ENCODE peak calls at places on chromosome 13, in eight cellular contexts. X is AG04450, I is aorta, F is heart left ventricle, L is fibroblast of the aortic adventitia, H is neuronal stem cell, C is OCI-LY7, Y is skeletal muscle cell. T is an unnamed sample.

GRCh38 chr13:47211106-47211505 is 314.3 kb upstream of the HTR2A start:
- DNase-seq in X (no peak), I (no peak), F (no peak), L (no peak), H (no peak), C (no peak), Y (no peak), T (no peak)

GRCh38 chr13:34076943-34077703 is 259.2 kb downstream of the RFC3 start:
- DNase-seq in X (no peak), I (no peak), F (no peak), L (peak), H (no peak), C (peak), Y (no peak), T (no peak)

GRCh38 chr13:74836628-74837027 is 645.3 kb downstream of the TBC1D4 start:
- DNase-seq in X (no peak), I (no peak), F (no peak), L (no peak), H (no peak), C (no peak), Y (no peak), T (no peak)

GRCh38 chr13:40344270-40345148 is 321.9 kb downstream of the FOXO1 start:
- DNase-seq in X (no peak), I (no peak), F (no peak), L (peak), H (no peak), C (peak), Y (no peak), T (no peak)

GRCh38 chr13:111319521-111319920 is 921 bp upstream of the TEX29 start:
- DNase-seq in X (no peak), I (no peak), F (no peak), L (no peak), H (no peak), C (no peak), Y (no peak), T (no peak)

GRCh38 chr13:51974485-51974884 is 36.8 kb downstream of the ATP7B start:
- DNase-seq in X (no peak), I (no peak), F (no peak), L (no peak), H (no peak), C (no peak), Y (no peak), T (no peak)

GRCh38 chr13:107608736-107609135 is 606.6 kb downstream of the LIG4 start:
- DNase-seq in X (no peak), I (no peak), F (no peak), L (no peak), H (no peak), C (no peak), Y (no peak), T (no peak)

GRCh38 chr13:23578411-23579071 is 8.3 kb downstream of the TNFRSF19 start:
- DNase-seq in X (peak), I (peak), F (peak), L (peak), H (no peak), C (peak), Y (peak), T (peak)

GRCh38 chr13:35797244-35797643 is 320.8 kb upstream of the MAB21L1 start:
- DNase-seq in X (no peak), I (no peak), F (no peak), L (no peak), H (no peak), C (no peak), Y (no peak), T (no peak)

GRCh38 chr13:41061914-41062837 is 867 bp downstream of the WBP4 start:
- DNase-seq in X (no peak), I (no peak), F (no peak), L (peak), H (no peak), C (no peak), Y (no peak), T (no peak)

GRCh38 chr13:39815345-39816111 is 160.1 kb downstream of the COG6 start:
- DNase-seq in X (no peak), I (no peak), F (no peak), L (peak), H (no peak), C (no peak), Y (no peak), T (no peak)

GRCh38 chr13:90696656-90697055 is 650.8 kb upstream of the MIR17HG start:
- DNase-seq in X (no peak), I (no peak), F (no peak), L (no peak), H (no peak), C (no peak), Y (no peak), T (no peak)

GRCh38 chr13:40974460-40975407 is 44.4 kb downstream of the ELF1 start:
- DNase-seq in X (no peak), I (no peak), F (no peak), L (peak), H (peak), C (peak), Y (no peak), T (no peak)

GRCh38 chr13:100887729-100888151 is 213.1 kb upstream of the TMTC4 start:
- DNase-seq in X (no peak), I (no peak), F (no peak), L (peak), H (no peak), C (no peak), Y (peak), T (no peak)

GRCh38 chr13:110430391-110431338 is 123.6 kb downstream of the COL4A2 start:
- DNase-seq in X (no peak), I (no peak), F (no peak), L (no peak), H (no peak), C (no peak), Y (no peak), T (no peak)

GRCh38 chr13:107374038-107374437 is 806.1 kb upstream of the ARGLU1 start:
- DNase-seq in X (no peak), I (no peak), F (no peak), L (no peak), H (no peak), C (no peak), Y (no peak), T (no peak)

GRCh38 chr13:106610511-106610910 is 42.6 kb upstream of the ARGLU1 start:
- DNase-seq in X (peak), I (no peak), F (no peak), L (peak), H (no peak), C (no peak), Y (peak), T (no peak)

GRCh38 chr13:80132741-80133601 is 208.0 kb downstream of the SPRY2 start:
- DNase-seq in X (no peak), I (no peak), F (no peak), L (peak), H (no peak), C (no peak), Y (peak), T (peak)

GRCh38 chr13:65063753-65064152 is 2166.4 kb downstream of the PCDH9 start:
- DNase-seq in X (peak), I (no peak), F (no peak), L (peak), H (no peak), C (no peak), Y (peak), T (no peak)

GRCh38 chr13:113448545-113448884 is 4.8 kb downstream of the ADPRHL1 start:
- DNase-seq in X (no peak), I (no peak), F (no peak), L (no peak), H (no peak), C (peak), Y (no peak), T (no peak)

GRCh38 chr13:112171570-112171965 is 104.6 kb downstream of the SOX1 start:
- DNase-seq in X (no peak), I (peak), F (no peak), L (no peak), H (no peak), C (no peak), Y (no peak), T (peak)

GRCh38 chr13:97327071-97327470 is 104.9 kb downstream of the MBNL2 start:
- DNase-seq in X (no peak), I (no peak), F (no peak), L (no peak), H (no peak), C (no peak), Y (no peak), T (no peak)

GRCh38 chr13:25132984-25133383 is 37.0 kb downstream of the PABPC3 start:
- DNase-seq in X (no peak), I (no peak), F (no peak), L (no peak), H (no peak), C (no peak), Y (no peak), T (no peak)

GRCh38 chr13:30679483-30680330 is 55.6 kb upstream of the ALOX5AP start:
- DNase-seq in X (no peak), I (no peak), F (no peak), L (peak), H (no peak), C (peak), Y (no peak), T (no peak)

GRCh38 chr13:65926750-65927171 is 1303.4 kb downstream of the PCDH9 start:
- DNase-seq in X (no peak), I (peak), F (peak), L (no peak), H (no peak), C (peak), Y (no peak), T (no peak)

GRCh38 chr13:99013951-99014350 is 36.1 kb upstream of the DOCK9 start:
- DNase-seq in X (no peak), I (no peak), F (no peak), L (no peak), H (no peak), C (no peak), Y (no peak), T (no peak)
- H3K4me3 ChIP-seq in X (no peak), I (no peak), F (no peak), L (no peak), H (no peak), C (no peak), Y (no peak), T (no peak)

GRCh38 chr13:48235814-48236135 is 2.8 kb downstream of the ITM2B start:
- DNase-seq in X (no peak), I (no peak), F (no peak), L (peak), H (no peak), C (no peak), Y (no peak), T (no peak)
- H3K4me3 ChIP-seq in X (no peak), I (peak), F (peak), L (peak), H (no peak), C (no peak), Y (no peak), T (peak)

DNA sequence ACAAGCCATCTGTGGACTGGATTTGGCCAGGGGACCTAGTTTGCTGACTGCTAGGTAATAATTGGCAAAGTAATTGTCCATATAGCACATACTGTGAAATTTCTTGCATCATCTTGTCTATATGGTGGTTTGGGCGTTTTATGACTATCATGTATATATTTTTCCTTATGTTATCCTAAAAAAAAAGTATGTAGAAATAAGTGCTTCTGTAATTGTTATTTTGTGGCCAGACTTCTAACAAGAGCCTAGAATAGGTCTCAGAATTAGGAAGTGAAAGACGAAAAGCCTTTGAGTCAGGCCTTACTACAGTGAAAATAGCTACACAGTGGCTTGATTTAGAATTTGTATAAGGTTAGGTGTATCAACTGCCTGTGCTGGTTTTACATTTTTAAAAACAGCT is 4.2 kb downstream of the FNDC3A start:
- DNase-seq in X (no peak), I (no peak), F (no peak), L (no peak), H (no peak), C (peak), Y (no peak), T (no peak)
- H3K4me3 ChIP-seq in X (peak), I (no peak), F (no peak), L (no peak), H (no peak), C (peak), Y (no peak), T (no peak)

DNA sequence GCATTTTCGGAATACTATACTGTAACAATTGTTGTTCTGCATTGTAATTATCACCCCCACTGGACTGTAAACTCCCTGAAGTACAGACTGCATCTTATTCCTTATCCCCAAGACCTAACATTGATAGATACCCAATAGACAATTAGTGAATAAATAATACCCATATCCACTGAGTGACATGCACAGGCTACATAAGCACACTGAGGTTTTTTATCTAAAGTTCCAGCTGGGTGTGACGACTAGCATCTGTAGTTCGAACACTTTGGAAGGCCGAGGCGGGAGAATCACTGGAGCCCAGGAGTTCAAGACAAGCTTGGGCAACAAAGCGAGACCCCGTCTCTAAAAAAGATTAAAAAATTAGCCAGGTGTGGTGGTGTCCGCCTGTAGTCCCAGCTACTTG is 2.5 kb downstream of the KPNA3 start:
- DNase-seq in X (no peak), I (no peak), F (no peak), L (no peak), H (no peak), C (no peak), Y (no peak), T (no peak)
- H3K4me3 ChIP-seq in X (no peak), I (no peak), F (no peak), L (no peak), H (no peak), C (peak), Y (no peak), T (no peak)